ENCODE peak calls at places on chromosomes 7 and 10, in four cellular contexts. D, Z, O and S are unnamed samples.

GRCh38 chr10:104109908-104110662 is 11.9 kb upstream of the SFR1 start:
- DNase-seq in D (no peak), O (peak; percentile 40), Z (no peak), S (no peak)

GRCh38 chr10:60281792-60282353 is 107.8 kb downstream of the ANK3 start:
- DNase-seq in O (no peak), Z (no peak), D (no peak), S (no peak)

GRCh38 chr10:132366006-132366405 is 31.0 kb upstream of the PWWP2B start:
- DNase-seq in O (no peak), Z (no peak), D (no peak), S (no peak)

GRCh38 chr10:122062831-122063674 is 74.1 kb downstream of the TACC2 start:
- DNase-seq in O (no peak), Z (no peak), D (peak; percentile 57), S (peak; percentile 72)

GRCh38 chr7:129911790-129912189 is 41.0 kb downstream of the UBE2H start:
- DNase-seq in Z (peak; percentile 8), O (no peak), D (no peak), S (no peak)

GRCh38 chr7:44064791-44065430 is 456 bp downstream of the PGAM2 start:
- DNase-seq in Z (no peak), D (no peak), O (no peak), S (no peak)

GRCh38 chr10:98293550-98294269 is 25.7 kb upstream of the LOXL4 start:
- DNase-seq in D (no peak), Z (no peak), O (no peak), S (no peak)

GRCh38 chr10:16439294-16439693 is 2.5 kb downstream of the PTER start:
- DNase-seq in O (no peak), D (no peak), Z (no peak), S (no peak)

GRCh38 chr10:7186387-7187032 is 224.3 kb downstream of the SFMBT2 start:
- DNase-seq in O (no peak), D (no peak), Z (no peak), S (no peak)

GRCh38 chr7:25665346-25665745 is 437.1 kb upstream of the NPVF start:
- DNase-seq in O (no peak), Z (no peak), D (no peak), S (no peak)

GRCh38 chr7:140229591-140230516 is 53.1 kb upstream of the KDM7A start:
- DNase-seq in D (no peak), Z (peak; percentile 74), O (no peak), S (no peak)
- TF ChIP-seq SUZ12 in D (no peak), Z (no peak), O (no peak), S (no peak)

DNA sequence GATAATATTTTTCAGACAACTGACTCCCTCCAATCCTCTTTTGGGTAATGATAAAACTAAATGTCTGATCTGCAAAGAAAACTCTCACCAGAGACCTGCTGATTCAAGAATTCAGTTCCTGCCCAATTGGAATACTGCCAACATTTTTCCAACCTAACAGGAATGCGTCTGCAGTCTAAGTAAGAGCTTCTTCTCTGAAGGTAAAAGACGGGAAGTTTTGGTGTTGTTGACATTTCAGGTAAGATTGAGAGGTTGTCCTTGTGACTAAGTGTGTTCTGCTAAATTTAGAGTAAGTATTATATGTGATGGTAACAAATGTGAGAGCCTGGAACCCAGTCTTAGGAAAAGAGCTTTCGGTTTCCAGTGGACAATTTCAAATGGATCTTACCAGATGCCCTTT is 17.6 kb downstream of the IFIT5 start:
- DNase-seq in Z (no peak), D (no peak), O (no peak), S (no peak)
- TF ChIP-seq SUZ12 in Z (no peak), D (no peak), O (no peak), S (no peak)

GRCh38 chr10:88542522-88542921 is 40.6 kb downstream of the RNLS start:
- DNase-seq in D (no peak), Z (no peak), O (no peak), S (no peak)
- TF ChIP-seq SUZ12 in D (no peak), Z (no peak), O (no peak), S (no peak)

DNA sequence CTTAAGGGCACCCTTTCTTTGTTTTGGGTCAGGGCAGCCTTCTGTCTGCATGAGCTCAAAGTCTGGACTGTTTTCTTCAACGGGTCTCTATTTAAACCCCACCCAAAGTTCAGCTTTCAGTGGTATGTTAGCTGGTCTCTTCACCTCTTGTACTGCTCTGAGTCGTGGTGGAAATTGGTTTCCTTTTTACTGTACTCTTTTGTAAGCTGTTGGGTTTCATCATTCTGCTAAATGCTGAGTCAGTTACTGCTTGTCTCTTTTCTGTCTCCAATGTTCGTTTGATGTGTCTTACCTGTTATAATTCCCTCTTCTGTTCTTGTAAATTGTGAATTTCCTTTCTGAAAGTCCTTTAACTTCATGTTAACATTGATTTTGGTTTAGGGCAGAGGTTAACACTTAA is 64.1 kb upstream of the MALRD1 start:
- DNase-seq in D (no peak), Z (no peak), O (no peak), S (no peak)
- TF ChIP-seq SUZ12 in D (no peak), Z (no peak), O (no peak), S (no peak)

GRCh38 chr10:12188656-12189055 is 7.0 kb downstream of the NUDT5 start:
- DNase-seq in Z (no peak), D (no peak), O (no peak), S (no peak)

GRCh38 chr10:12184165-12184564 is 11.5 kb downstream of the NUDT5 start:
- DNase-seq in O (no peak), Z (no peak), D (no peak), S (no peak)

GRCh38 chr10:12187321-12187905 is 8.3 kb downstream of the NUDT5 start:
- DNase-seq in O (no peak), Z (no peak), D (no peak), S (no peak)

GRCh38 chr10:12181065-12181775 is 14.5 kb downstream of the NUDT5 start:
- DNase-seq in Z (no peak), O (peak; percentile 31), D (no peak), S (no peak)

GRCh38 chr10:12186324-12186723 is 9.4 kb downstream of the NUDT5 start:
- DNase-seq in D (no peak), O (no peak), Z (no peak), S (no peak)
- TF ChIP-seq SUZ12 in D (no peak), O (no peak), Z (no peak), S (no peak)

GRCh38 chr7:131035088-131035770 is 292.4 kb upstream of the MKLN1 start:
- DNase-seq in O (no peak), Z (no peak), D (no peak), S (no peak)

GRCh38 chr7:131029002-131029401 is 295.0 kb upstream of the KLF14 start:
- DNase-seq in D (no peak), Z (no peak), O (no peak), S (no peak)

GRCh38 chr7:131034166-131034881 is 293.4 kb upstream of the MKLN1 start:
- DNase-seq in Z (no peak), D (no peak), O (no peak), S (no peak)

GRCh38 chr7:131028293-131028692 is 294.3 kb upstream of the KLF14 start:
- DNase-seq in Z (no peak), D (no peak), O (no peak), S (no peak)

GRCh38 chr7:131031100-131031868 is 296.4 kb upstream of the MKLN1 start:
- DNase-seq in Z (no peak), D (no peak), O (peak; percentile 95), S (no peak)
- TF ChIP-seq SUZ12 in Z (no peak), D (no peak), O (no peak), S (no peak)

GRCh38 chr10:32149257-32149955 is 93.2 kb upstream of the KIF5B start:
- DNase-seq in Z (no peak), D (no peak), O (peak; percentile 45), S (peak; percentile 15)
- TF ChIP-seq SUZ12 in Z (no peak), D (no peak), O (no peak), S (no peak)

GRCh38 chr7:30994206-30995100 is 30.7 kb downstream of the GHRHR start:
- DNase-seq in D (no peak), Z (no peak), O (no peak), S (no peak)
- TF ChIP-seq SUZ12 in D (no peak), Z (no peak), O (no peak), S (no peak)